ENCODE peak calls at places on chromosome 18, in seven cellular contexts. J, V, P, M, W, Y and X are unnamed samples. For H3K27me3, the result is how much of the 10 kb centered on the place peaks cover.

GRCh38 chr18:7000484-7001096 is 117.0 kb downstream of the LAMA1 start:
- DNase-seq in V (no peak), J (no peak), P (no peak), W (no peak), M (no peak), Y (peak), X (no peak)

GRCh38 chr18:41624461-41624860 is 330.6 kb upstream of the PIK3C3 start:
- DNase-seq in M (no peak), W (no peak), P (no peak), J (no peak), Y (no peak), V (no peak), X (no peak)

GRCh38 chr18:44709297-44710117 is 28.8 kb downstream of the SETBP1 start:
- DNase-seq in J (no peak), Y (no peak), M (no peak), W (no peak), V (no peak), P (no peak), X (no peak)

GRCh38 chr18:69528439-69528838 is 127.8 kb downstream of the DOK6 start:
- DNase-seq in W (no peak), J (no peak), M (no peak), V (no peak), Y (no peak), P (no peak), X (no peak)

GRCh38 chr18:12598181-12598921 is 59.6 kb downstream of the SPIRE1 start:
- DNase-seq in V (no peak), Y (peak), W (no peak), M (no peak), J (peak), P (no peak), X (no peak)

GRCh38 chr18:26134110-26134509 is 441 bp downstream of the PSMA8 start:
- DNase-seq in J (no peak), W (no peak), Y (no peak), P (peak), M (no peak), V (no peak), X (no peak)

GRCh38 chr18:13232060-13232917 is 13.7 kb downstream of the LDLRAD4 start:
- DNase-seq in P (no peak), V (no peak), M (no peak), J (no peak), W (no peak), Y (no peak), X (peak)

GRCh38 chr18:54946149-54946581 is 13.1 kb downstream of the CCDC68 start:
- DNase-seq in Y (peak), M (peak), J (peak), W (no peak), P (no peak), V (no peak), X (no peak)

GRCh38 chr18:8657050-8657820 is 48.0 kb downstream of the RAB12 start:
- DNase-seq in W (no peak), J (no peak), V (no peak), M (no peak), P (no peak), Y (no peak), X (no peak)

GRCh38 chr18:44474596-44474995 is 206.1 kb upstream of the SETBP1 start:
- DNase-seq in W (no peak), Y (no peak), J (no peak), M (no peak), V (no peak), P (no peak), X (no peak)

GRCh38 chr18:76491436-76491800 is 3.6 kb downstream of the ZNF516 start:
- DNase-seq in W (peak), V (peak), M (peak), J (peak), P (peak), Y (no peak), X (no peak)

GRCh38 chr18:77114564-77115391 is 17.8 kb downstream of the MBP start:
- DNase-seq in Y (peak), P (peak), J (peak), W (peak), V (peak), M (peak), X (peak)

GRCh38 chr18:75031717-75032317 is 177.1 kb downstream of the PTGR3 start:
- DNase-seq in V (no peak), P (no peak), J (no peak), W (no peak), M (no peak), Y (no peak), X (no peak)

GRCh38 chr18:56575819-56576663 is 62.4 kb downstream of the TXNL1 start:
- DNase-seq in J (no peak), W (no peak), Y (peak), V (no peak), P (no peak), M (no peak), X (no peak)

GRCh38 chr18:57930476-57930875 is 113.5 kb upstream of the NEDD4L start:
- DNase-seq in V (no peak), J (no peak), M (no peak), P (no peak), W (no peak), Y (no peak), X (no peak)

GRCh38 chr18:70182548-70182947 is 22.9 kb downstream of the RTTN start:
- DNase-seq in W (no peak), J (no peak), P (no peak), M (no peak), V (no peak), Y (no peak), X (no peak)

GRCh38 chr18:27959101-27959500 is 217.8 kb downstream of the CDH2 start:
- DNase-seq in Y (no peak), V (no peak), J (no peak), P (no peak), W (no peak), M (no peak), X (no peak)

GRCh38 chr18:77106331-77106730 is 26.3 kb downstream of the MBP start:
- DNase-seq in W (no peak), V (no peak), M (no peak), Y (no peak), J (no peak), P (peak), X (no peak)

GRCh38 chr18:3821524-3821923 is 371.6 kb downstream of the TGIF1 start:
- DNase-seq in V (no peak), J (no peak), M (no peak), P (no peak), W (no peak), Y (no peak), X (no peak)

GRCh38 chr18:67518566-67518965 is 2.0 kb upstream of the DSEL start:
- DNase-seq in M (no peak), J (no peak), W (no peak), V (no peak), Y (no peak), P (no peak), X (no peak)

GRCh38 chr18:27185025-27185763 is at the start of gene CHST9:
- DNase-seq in P (no peak), J (peak), W (peak), M (no peak), V (peak), Y (no peak), X (no peak)

GRCh38 chr18:812673-813404 is 797 bp upstream of the YES1 start:
- DNase-seq in J (peak), W (peak), P (peak), Y (peak), M (peak), V (peak), X (peak)

GRCh38 chr18:70368903-70369302 is 80.1 kb downstream of the SOCS6 start:
- DNase-seq in V (no peak), Y (no peak), J (no peak), W (no peak), P (no peak), M (no peak), X (no peak)

GRCh38 chr18:8791171-8791651 is 85.9 kb downstream of the MTCL1 start:
- DNase-seq in V (no peak), P (no peak), Y (peak), M (no peak), W (no peak), J (no peak), X (no peak)

DNA sequence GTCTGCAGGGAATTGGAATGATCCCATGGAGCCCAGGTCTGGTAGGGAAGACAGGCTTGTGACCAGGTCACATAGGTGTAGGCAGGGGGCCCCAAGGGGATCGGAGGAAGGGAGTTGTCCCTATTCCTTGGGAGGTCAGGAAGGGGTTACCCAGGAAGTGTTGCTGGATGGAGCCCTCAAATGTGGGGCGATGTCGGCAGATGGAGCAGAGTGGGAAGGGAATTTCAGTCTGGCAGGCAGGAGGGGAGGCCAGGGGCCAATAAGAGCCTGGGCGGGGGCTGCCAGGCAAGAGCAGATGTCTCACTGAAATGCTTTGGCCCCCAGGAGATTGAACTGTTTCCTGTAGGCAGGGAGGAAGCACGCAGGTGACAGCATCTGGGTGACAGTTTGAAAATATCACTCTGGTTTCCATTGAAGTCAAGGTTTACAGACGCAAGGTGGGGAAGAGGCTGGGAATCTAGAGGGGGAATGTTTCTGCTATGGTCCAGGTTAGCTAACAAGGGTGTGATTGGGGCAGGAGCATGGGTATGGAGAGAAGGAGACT is 81.5 kb upstream of the SMAD2 start:
- DNase-seq in Y (no peak), M (no peak), V (no peak), J (no peak), W (no peak), P (no peak), X (peak)
- H3K27me3 ChIP-seq in Y (under half), M (under half), V (under half), J (under half), W (under half), P (under half), X (under half)

DNA sequence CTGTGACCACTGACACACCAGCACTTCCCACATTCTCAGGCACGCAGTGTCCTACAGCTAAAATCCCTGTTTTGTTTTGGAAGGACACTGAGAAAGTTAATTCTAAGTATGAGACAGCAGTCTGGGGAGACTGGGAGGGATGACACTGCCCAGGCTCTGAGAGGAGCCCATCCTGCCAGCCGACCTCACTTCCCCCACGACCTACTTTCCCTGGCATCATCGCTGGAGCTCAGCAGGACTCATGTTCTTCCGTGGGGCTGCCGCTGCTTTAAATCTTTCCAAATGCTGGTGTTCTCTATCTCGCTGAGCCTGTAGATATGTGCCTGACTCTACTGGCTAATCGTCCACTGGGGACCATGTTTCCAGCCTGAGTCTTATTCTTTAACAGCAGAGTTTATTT is 68.8 kb upstream of the TMEM200C start:
- DNase-seq in P (no peak), V (no peak), Y (no peak), W (no peak), M (no peak), J (no peak), X (no peak)
- H3K27me3 ChIP-seq in P (under half), V (under half), Y (under half), W (under half), M (under half), J (under half), X (under half)

GRCh38 chr18:49584431-49584830 is 22.6 kb downstream of the LIPG start:
- DNase-seq in Y (no peak), W (no peak), J (peak), V (no peak), P (no peak), M (no peak), X (no peak)
- H3K27me3 ChIP-seq in Y (under half), W (under half), J (under half), V (under half), P (under half), M (under half), X (under half)

DNA sequence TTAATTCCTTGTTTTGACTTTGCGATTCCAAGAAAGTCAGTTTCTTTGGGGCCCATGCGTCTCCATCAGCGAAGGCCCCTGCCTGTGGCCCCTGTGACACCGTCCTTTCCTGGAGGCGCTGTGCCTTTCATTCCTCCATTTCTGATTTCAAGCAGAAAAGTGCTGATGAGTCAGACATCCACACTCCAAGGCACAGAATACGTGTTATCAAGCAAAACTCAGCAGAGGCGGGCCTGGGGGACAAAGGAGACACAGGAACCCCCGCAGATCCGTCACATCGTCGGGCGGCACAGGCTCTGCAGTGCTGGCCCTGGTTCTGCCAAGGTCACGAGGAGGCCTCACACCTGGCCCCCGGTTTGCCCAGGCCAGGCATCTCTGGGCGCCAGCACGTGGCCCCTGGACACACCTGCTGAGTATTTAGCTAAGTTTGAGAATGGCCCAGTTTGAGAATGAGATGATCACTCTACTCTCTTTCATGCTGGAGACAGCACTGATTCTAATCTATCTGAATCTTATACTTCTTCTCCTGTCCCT is 7.2 kb upstream of the SALL3 start:
- DNase-seq in W (no peak), J (no peak), Y (no peak), V (no peak), P (no peak), M (no peak), X (no peak)
- H3K27me3 ChIP-seq in W (half or more), J (under half), Y (under half), V (under half), P (under half), M (under half), X (half or more)

GRCh38 chr18:49959176-49959575 is 145.8 kb upstream of the ACAA2 start:
- DNase-seq in Y (no peak), M (no peak), V (no peak), P (peak), W (no peak), J (no peak), X (no peak)

GRCh38 chr18:49955263-49955662 is 141.9 kb upstream of the ACAA2 start:
- DNase-seq in Y (no peak), W (no peak), V (no peak), J (no peak), M (no peak), P (no peak), X (no peak)

GRCh38 chr18:49949991-49950395 is 136.7 kb upstream of the ACAA2 start:
- DNase-seq in Y (no peak), P (no peak), V (no peak), M (no peak), J (no peak), W (no peak), X (no peak)

GRCh38 chr18:49948975-49949374 is 135.6 kb upstream of the ACAA2 start:
- DNase-seq in Y (no peak), P (no peak), M (no peak), V (no peak), J (no peak), W (no peak), X (no peak)

DNA sequence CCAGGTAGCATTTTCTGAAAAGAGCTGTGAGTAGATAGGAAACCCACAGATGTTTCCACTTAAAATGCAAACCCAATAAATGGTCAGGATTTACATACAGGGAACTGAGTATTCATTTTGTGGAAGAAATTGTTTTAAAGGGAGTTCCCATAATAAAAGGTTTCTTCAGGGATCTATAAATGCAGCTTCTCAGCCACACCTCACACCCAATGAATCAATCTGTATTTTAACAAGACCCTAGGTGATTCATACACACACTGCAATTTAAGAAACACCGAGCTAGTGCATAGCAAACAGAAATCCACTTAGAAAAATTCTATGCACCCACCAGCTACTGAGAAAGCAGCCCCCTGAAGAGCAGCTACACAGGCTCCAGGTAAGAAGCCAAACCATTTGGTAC is 140.1 kb upstream of the ACAA2 start:
- DNase-seq in V (no peak), Y (no peak), W (no peak), P (no peak), J (no peak), M (no peak), X (no peak)
- H3K27me3 ChIP-seq in V (under half), Y (under half), W (under half), P (under half), J (under half), M (under half), X (under half)

GRCh38 chr18:24083550-24083949 is 55.3 kb upstream of the CABYR start:
- DNase-seq in J (no peak), Y (no peak), P (no peak), M (no peak), W (no peak), V (no peak), X (no peak)
- H3K27me3 ChIP-seq in J (under half), Y (under half), P (under half), M (under half), W (under half), V (under half), X (under half)

GRCh38 chr18:48020337-48021250 is 90.1 kb upstream of the SMAD2 start:
- DNase-seq in J (no peak), Y (no peak), V (no peak), M (no peak), P (no peak), W (no peak), X (peak)
- H3K27me3 ChIP-seq in J (under half), Y (under half), V (under half), M (under half), P (under half), W (under half), X (under half)

DNA sequence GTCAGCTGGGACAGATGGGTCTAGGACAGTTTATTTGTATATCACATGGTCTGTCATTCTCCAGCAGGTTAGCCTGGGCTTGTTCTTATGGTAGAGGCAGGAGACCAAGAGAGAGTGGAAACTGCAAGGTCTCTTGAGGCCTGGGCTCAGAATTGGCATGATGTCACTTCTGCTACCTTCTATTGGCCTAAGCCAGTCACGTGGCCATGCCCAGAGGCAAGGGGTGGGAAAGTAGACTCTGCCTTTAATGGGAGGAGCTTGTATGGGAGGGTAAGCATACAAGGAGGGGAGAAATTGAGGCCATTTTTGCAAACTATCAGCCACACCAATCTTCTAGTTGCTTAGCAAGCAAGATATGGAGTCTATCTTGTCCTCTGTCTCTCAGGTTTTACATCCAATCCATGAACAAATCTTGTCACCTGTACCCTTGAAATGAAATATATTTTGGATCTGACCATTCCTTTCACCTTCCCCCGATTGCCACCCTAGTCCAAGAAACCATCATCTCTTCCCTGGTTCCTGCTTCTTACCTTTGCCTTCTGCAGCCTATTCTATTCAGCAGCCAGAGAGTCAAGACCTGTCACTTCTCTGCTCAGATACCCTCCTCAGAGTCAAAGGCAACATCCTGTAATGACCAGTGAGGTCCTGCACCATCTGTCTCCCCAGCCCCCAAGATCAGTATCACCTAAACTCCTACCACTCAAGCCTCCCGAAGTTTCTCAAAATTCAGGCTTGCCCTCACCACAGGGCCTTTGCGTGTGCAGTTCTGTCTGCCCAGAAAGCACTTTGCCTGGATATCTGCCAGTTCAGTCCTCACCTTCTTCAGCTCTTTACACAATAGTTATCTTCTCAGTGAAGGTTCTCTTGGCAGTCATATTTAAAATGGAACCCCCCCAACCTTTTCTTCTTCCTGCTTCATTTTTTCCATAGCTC is 240.0 kb downstream of the LOXHD1 start:
- DNase-seq in V (no peak), J (no peak), M (no peak), P (no peak), Y (no peak), W (no peak), X (peak)
- H3K27me3 ChIP-seq in V (under half), J (under half), M (under half), P (under half), Y (under half), W (under half), X (under half)

DNA sequence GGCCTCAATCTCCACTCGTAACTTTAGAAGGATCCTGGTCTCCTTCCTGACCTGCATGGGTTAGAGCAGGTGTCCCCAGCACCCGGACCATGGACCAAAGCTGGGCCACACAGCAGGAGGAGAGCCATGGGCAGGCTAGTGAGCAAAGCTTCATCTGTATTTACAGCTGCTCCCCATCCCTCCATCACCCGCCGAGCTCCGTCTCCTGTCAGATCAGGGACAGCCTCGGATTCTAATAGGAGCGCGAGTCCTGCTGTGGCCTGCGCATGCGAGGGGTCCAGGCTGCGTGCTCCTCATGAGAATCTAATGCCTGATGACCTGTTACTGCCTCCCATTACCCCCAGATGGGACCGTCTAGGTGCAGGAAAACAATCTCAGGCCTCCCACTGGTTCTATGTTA is 297.7 kb upstream of the SALL3 start:
- DNase-seq in J (no peak), M (no peak), V (no peak), P (no peak), W (no peak), Y (no peak), X (peak)
- H3K27me3 ChIP-seq in J (under half), M (under half), V (under half), P (under half), W (under half), Y (under half), X (under half)